ENCODE peak calls at places on chromosomes 1 and 21, in six cellular contexts. One of them, this sample, is unnamed.

GRCh38 chr1:35958558-35958957 is 27.7 kb downstream of the AGO3 start:
- DNase-seq in GM20000: no peak
- DNase-seq in stomach: no peak
- DNase-seq in upper lobe of right lung: no peak
- DNase-seq in adrenal gland: no peak
- DNase-seq in heart left ventricle: no peak
- DNase-seq in this sample: no peak

GRCh38 chr1:107450899-107451664 is 310.2 kb downstream of the NTNG1 start:
- DNase-seq in heart left ventricle: no peak
- DNase-seq in stomach: no peak
- DNase-seq in upper lobe of right lung: no peak
- DNase-seq in GM20000: peak
- DNase-seq in adrenal gland: no peak
- DNase-seq in this sample: peak

GRCh38 chr1:245258271-245258920 is 103.6 kb downstream of the KIF26B start:
- DNase-seq in upper lobe of right lung: peak
- DNase-seq in GM20000: no peak
- DNase-seq in adrenal gland: no peak
- DNase-seq in heart left ventricle: no peak
- DNase-seq in stomach: peak
- DNase-seq in this sample: no peak

GRCh38 chr1:193435771-193436170 is 249.4 kb upstream of the B3GALT2 start:
- DNase-seq in GM20000: no peak
- DNase-seq in heart left ventricle: no peak
- DNase-seq in upper lobe of right lung: no peak
- DNase-seq in stomach: no peak
- DNase-seq in adrenal gland: no peak
- DNase-seq in this sample: no peak

GRCh38 chr1:33170351-33171274 is 11.2 kb downstream of the TRIM62 start:
- DNase-seq in stomach: no peak
- DNase-seq in adrenal gland: no peak
- DNase-seq in GM20000: no peak
- DNase-seq in upper lobe of right lung: no peak
- DNase-seq in heart left ventricle: peak
- DNase-seq in this sample: no peak

GRCh38 chr1:39342776-39343175 is 138.3 kb downstream of the MACF1 start:
- DNase-seq in adrenal gland: no peak
- DNase-seq in upper lobe of right lung: no peak
- DNase-seq in heart left ventricle: no peak
- DNase-seq in stomach: no peak
- DNase-seq in GM20000: no peak
- DNase-seq in this sample: no peak

GRCh38 chr1:30907641-30908445 is 715 bp downstream of the SDC3 start:
- DNase-seq in upper lobe of right lung: peak
- DNase-seq in GM20000: no peak
- DNase-seq in heart left ventricle: peak
- DNase-seq in stomach: no peak
- DNase-seq in adrenal gland: peak
- DNase-seq in this sample: no peak

GRCh38 chr21:36135391-36136094 is 664 bp downstream of the CBR3 start:
- DNase-seq in heart left ventricle: peak
- DNase-seq in GM20000: peak
- DNase-seq in stomach: peak
- DNase-seq in upper lobe of right lung: peak
- DNase-seq in adrenal gland: peak
- DNase-seq in this sample: peak

GRCh38 chr1:58780586-58781452 is 3.0 kb downstream of the JUN start:
- DNase-seq in heart left ventricle: no peak
- DNase-seq in stomach: peak
- DNase-seq in adrenal gland: peak
- DNase-seq in upper lobe of right lung: no peak
- DNase-seq in GM20000: no peak
- DNase-seq in this sample: no peak

GRCh38 chr1:216913966-216914365 is 190.7 kb upstream of the ESRRG start:
- DNase-seq in upper lobe of right lung: no peak
- DNase-seq in heart left ventricle: no peak
- DNase-seq in stomach: no peak
- DNase-seq in GM20000: no peak
- DNase-seq in adrenal gland: no peak
- DNase-seq in this sample: no peak

GRCh38 chr21:37829447-37829846 is 86.8 kb downstream of the KCNJ6 start:
- DNase-seq in heart left ventricle: no peak
- DNase-seq in GM20000: no peak
- DNase-seq in upper lobe of right lung: no peak
- DNase-seq in adrenal gland: peak
- DNase-seq in stomach: peak
- DNase-seq in this sample: no peak

GRCh38 chr1:100834779-100835645 is 59.6 kb downstream of the EXTL2 start:
- DNase-seq in adrenal gland: no peak
- DNase-seq in heart left ventricle: no peak
- DNase-seq in stomach: no peak
- DNase-seq in GM20000: peak
- DNase-seq in upper lobe of right lung: no peak
- DNase-seq in this sample: peak

GRCh38 chr1:102776074-102776473 is 332.2 kb downstream of the COL11A1 start:
- DNase-seq in upper lobe of right lung: no peak
- DNase-seq in heart left ventricle: no peak
- DNase-seq in GM20000: no peak
- DNase-seq in stomach: no peak
- DNase-seq in adrenal gland: no peak
- DNase-seq in this sample: no peak

DNA sequence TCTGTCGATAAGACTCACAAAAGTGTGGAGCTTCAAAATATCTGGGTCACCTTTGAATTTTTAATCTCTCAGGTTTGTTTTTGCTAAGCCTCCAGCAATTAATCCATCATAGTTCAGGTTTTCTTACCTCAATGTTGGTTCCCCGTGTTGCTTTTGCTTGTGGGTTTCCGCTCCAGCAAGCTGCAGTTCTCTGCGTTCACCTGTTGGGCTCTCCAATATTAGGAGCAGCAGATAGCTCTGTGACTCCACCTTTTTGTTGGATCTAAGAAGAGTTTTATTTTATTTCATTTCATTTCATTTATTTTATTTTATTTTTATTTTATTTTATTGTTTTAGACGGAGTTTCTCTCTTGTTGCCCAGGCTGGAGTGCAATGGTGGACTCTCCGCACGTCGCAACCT is 335.5 kb downstream of the COL11A1 start:
- DNase-seq in upper lobe of right lung: no peak
- DNase-seq in adrenal gland: no peak
- DNase-seq in heart left ventricle: no peak
- DNase-seq in stomach: no peak
- DNase-seq in GM20000: no peak
- DNase-seq in this sample: no peak
- TF ChIP-seq CTCF in upper lobe of right lung: no peak
- TF ChIP-seq CTCF in adrenal gland: no peak
- TF ChIP-seq CTCF in heart left ventricle: no peak
- TF ChIP-seq CTCF in stomach: no peak
- TF ChIP-seq CTCF in GM20000: no peak
- TF ChIP-seq CTCF in this sample: no peak

DNA sequence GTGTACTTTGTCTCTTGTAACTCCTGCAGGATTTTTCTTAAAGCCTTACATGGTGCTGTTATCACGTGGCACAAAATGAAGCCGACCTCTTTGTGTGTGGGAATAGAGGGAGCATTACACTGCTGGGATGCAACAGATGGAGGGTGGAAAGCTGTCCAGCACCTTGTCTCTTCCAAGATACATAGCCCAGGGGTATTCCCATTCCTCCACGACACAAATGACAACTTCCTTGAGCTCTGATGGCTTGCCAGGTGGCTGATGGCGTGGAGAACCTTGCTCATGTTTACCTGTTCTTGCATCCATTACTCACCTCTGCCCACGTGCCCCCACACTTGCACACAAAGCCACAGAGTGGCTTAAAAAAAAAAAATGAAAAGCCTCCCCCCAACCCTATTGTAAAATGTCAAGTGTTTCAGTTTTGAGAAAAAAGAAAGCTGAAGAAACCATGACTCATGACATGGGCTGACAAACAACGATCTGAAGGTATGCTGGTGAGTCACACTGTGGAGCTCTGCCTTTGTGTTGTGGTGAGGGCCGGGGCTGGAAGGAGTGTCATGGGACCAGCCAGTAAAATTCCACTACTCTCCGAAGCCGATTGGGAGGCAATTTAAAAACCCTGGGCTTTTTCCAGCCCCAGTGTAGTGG is 32.0 kb upstream of the ATP5PO start:
- DNase-seq in adrenal gland: peak
- DNase-seq in stomach: peak
- DNase-seq in heart left ventricle: peak
- DNase-seq in upper lobe of right lung: peak
- DNase-seq in GM20000: peak
- DNase-seq in this sample: peak
- TF ChIP-seq CTCF in adrenal gland: no peak
- TF ChIP-seq CTCF in stomach: no peak
- TF ChIP-seq CTCF in heart left ventricle: no peak
- TF ChIP-seq CTCF in upper lobe of right lung: no peak
- TF ChIP-seq CTCF in GM20000: no peak
- TF ChIP-seq CTCF in this sample: no peak

DNA sequence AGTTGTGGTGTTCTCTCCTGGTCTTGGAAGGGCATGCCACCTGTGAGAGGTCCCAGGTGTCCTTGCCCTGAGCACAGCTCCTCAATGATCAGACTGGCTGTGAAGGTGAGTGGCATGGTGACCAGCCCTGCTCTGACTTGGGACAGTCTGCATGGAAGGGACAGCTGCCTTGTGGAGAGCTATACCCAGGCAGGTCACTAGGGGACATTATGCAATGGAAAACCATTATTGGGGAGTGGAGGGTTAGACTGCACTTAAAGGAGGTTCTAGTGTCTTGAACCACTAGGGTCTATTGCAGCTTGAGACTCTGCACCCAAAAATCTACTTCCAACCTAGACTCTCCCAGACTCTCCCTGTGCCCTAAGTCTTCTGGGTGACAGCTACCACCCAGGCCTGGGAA is 24.8 kb downstream of the FAM78B start:
- DNase-seq in adrenal gland: no peak
- DNase-seq in GM20000: no peak
- DNase-seq in upper lobe of right lung: no peak
- DNase-seq in heart left ventricle: no peak
- DNase-seq in stomach: no peak
- DNase-seq in this sample: no peak
- TF ChIP-seq CTCF in adrenal gland: no peak
- TF ChIP-seq CTCF in GM20000: no peak
- TF ChIP-seq CTCF in upper lobe of right lung: no peak
- TF ChIP-seq CTCF in heart left ventricle: no peak
- TF ChIP-seq CTCF in stomach: no peak
- TF ChIP-seq CTCF in this sample: no peak

DNA sequence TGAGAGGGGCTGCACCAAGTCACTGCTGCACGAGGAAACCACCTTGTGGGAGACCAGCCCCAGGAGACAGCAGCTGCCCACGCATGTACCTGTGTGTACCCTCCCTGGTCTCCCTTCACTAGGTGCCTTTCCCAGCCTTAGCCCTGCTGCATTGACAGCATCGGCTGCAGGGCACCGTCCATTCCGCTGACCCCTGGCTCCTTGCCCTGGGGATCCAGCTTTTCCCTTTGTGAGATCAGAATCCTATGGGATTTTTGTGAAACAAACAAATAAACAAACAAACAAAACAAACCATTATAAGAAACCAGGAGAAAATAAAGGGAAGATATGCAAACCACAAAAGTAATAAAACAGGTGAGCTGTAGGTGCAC is 2.1 kb downstream of the STUM start:
- DNase-seq in adrenal gland: no peak
- DNase-seq in heart left ventricle: no peak
- DNase-seq in upper lobe of right lung: no peak
- DNase-seq in stomach: no peak
- DNase-seq in GM20000: no peak
- DNase-seq in this sample: no peak
- TF ChIP-seq CTCF in adrenal gland: no peak
- TF ChIP-seq CTCF in heart left ventricle: no peak
- TF ChIP-seq CTCF in upper lobe of right lung: no peak
- TF ChIP-seq CTCF in stomach: no peak
- TF ChIP-seq CTCF in GM20000: no peak
- TF ChIP-seq CTCF in this sample: no peak

DNA sequence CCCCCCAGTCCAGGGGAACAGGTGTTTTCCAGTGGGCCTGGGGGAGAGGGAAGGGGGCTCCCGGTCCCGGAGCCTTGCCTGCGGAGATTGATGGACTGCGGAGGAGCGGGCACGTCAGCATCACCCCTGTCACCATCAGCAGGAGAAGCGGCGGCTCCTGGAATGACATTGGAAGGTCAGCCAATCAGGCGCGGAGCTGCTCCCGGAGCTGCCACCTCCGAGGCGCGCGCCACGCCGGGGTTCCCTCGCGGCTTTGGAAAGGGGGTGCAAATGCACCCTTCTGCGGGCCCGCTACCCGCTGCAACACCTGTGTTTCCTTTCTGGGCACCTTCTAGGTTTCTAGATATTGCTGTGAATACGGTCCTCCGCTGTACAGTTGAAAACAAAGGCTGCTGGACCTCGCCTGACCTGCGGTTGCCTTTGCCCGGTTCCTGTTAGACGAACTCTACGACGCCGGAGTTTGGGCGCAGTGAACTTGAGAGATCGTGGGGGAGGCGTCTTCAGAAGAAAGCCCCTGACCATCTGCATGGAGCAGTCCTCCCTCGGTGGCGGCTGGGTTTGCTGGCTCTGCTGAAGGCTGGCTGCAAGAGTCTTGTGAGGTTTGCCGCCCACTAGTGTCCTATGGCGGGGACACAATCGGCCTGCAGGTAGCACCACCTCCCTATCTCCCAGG is 5.3 kb downstream of the DSCAM start:
- DNase-seq in GM20000: no peak
- DNase-seq in stomach: peak
- DNase-seq in adrenal gland: peak
- DNase-seq in upper lobe of right lung: peak
- DNase-seq in heart left ventricle: peak
- DNase-seq in this sample: no peak
- TF ChIP-seq CTCF in GM20000: no peak
- TF ChIP-seq CTCF in stomach: peak
- TF ChIP-seq CTCF in adrenal gland: no peak
- TF ChIP-seq CTCF in upper lobe of right lung: peak
- TF ChIP-seq CTCF in heart left ventricle: peak
- TF ChIP-seq CTCF in this sample: no peak

DNA sequence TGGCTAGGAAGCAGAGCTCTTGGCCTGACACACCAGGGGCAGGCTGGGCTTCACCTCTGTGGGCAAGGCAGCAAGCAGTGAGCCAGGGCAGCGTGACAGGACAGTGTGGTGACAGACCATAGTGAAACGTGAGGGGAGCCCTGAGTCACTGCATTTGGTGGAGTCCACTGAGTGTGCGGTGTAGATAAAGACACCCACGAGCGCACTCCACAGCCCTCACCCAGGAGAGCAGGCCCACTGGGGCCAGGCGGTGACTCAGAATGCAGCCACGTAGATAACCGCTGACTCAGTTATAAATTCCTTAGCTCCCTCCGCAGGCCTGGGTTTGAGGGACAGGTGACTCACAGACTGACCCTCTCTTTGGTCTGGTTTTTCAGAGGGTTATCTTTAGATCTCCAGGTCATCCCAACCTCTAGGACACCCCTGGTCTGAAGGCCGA is 90.1 kb upstream of the TSPAN2 start:
- DNase-seq in upper lobe of right lung: no peak
- DNase-seq in heart left ventricle: peak
- DNase-seq in stomach: no peak
- DNase-seq in adrenal gland: peak
- DNase-seq in GM20000: no peak
- DNase-seq in this sample: no peak
- TF ChIP-seq CTCF in upper lobe of right lung: no peak
- TF ChIP-seq CTCF in heart left ventricle: no peak
- TF ChIP-seq CTCF in stomach: no peak
- TF ChIP-seq CTCF in adrenal gland: no peak
- TF ChIP-seq CTCF in GM20000: no peak
- TF ChIP-seq CTCF in this sample: no peak